ENCODE peak calls at places on chromosomes 1 and 21, in ten cellular contexts. N is activated CD4-positive, alpha-beta T cell treated with anti-CD3 and anti-CD28 coated beads, Interleukin-2, amount 50 U/mL, for 24 hours; K is nephron progenitor cell; W is non-pigmented ciliary epithelial cell; P is GM10248; M is NCI-H748 treated with DMSO at 0.1 percent for 48 hours; R is CD8-positive, alpha-beta T cell; D is A673; Y is activated T-cell treated with anti-CD3 and anti-CD28 coated beads for 1 hour; C is C1 segment of cervical spinal cord. V is an unnamed sample.

GRCh38 chr1:93042134-93042821 is 36.8 kb upstream of the MTF2 start:
- DNase-seq in N (peak), K (no peak), W (no peak), P (peak), M (no peak), R (no peak), D (no peak), Y (no peak), C (no peak), V (no peak)

GRCh38 chr1:216523449-216524190 is 100.4 kb upstream of the USH2A start:
- DNase-seq in N (no peak), K (no peak), W (no peak), P (no peak), M (no peak), R (no peak), D (no peak), Y (no peak), C (no peak), V (no peak)

GRCh38 chr1:205061665-205062069 is 18.7 kb downstream of the CNTN2 start:
- DNase-seq in N (peak), K (peak), W (no peak), P (peak), M (peak), R (peak), D (peak), Y (peak), C (peak), V (peak)

GRCh38 chr1:202007703-202008489 is 2.5 kb upstream of the ELF3 start:
- DNase-seq in N (no peak), K (no peak), W (no peak), P (no peak), M (no peak), R (no peak), D (no peak), Y (no peak), C (no peak), V (peak)

GRCh38 chr1:31978853-31979400 is 34.7 kb upstream of the KHDRBS1 start:
- DNase-seq in N (no peak), K (no peak), W (no peak), P (no peak), M (no peak), R (no peak), D (no peak), Y (no peak), C (no peak), V (no peak)

GRCh38 chr1:27087371-27087941 is 67.5 kb downstream of the SLC9A1 start:
- DNase-seq in N (no peak), K (no peak), W (no peak), P (no peak), M (no peak), R (no peak), D (no peak), Y (no peak), C (no peak), V (no peak)

GRCh38 chr21:19853709-19854575 is 1144.3 kb upstream of the NCAM2 start:
- DNase-seq in N (no peak), K (peak), W (no peak), P (no peak), M (peak), R (no peak), D (peak), Y (no peak), C (no peak), V (no peak)

GRCh38 chr1:212586429-212587303 is 21.9 kb upstream of the ATF3 start:
- DNase-seq in N (no peak), K (no peak), W (no peak), P (peak), M (no peak), R (no peak), D (no peak), Y (no peak), C (no peak), V (no peak)

GRCh38 chr1:219761208-219761860 is 148.4 kb upstream of the ZC3H11B start:
- DNase-seq in N (no peak), K (no peak), W (no peak), P (no peak), M (no peak), R (no peak), D (no peak), Y (no peak), C (no peak), V (no peak)

GRCh38 chr1:55035904-55036303 is 3.4 kb upstream of the PCSK9 start:
- DNase-seq in N (no peak), K (no peak), W (no peak), P (no peak), M (no peak), R (no peak), D (no peak), Y (no peak), C (no peak), V (no peak)

GRCh38 chr1:244678687-244679086 is 25.8 kb downstream of the DESI2 start:
- DNase-seq in N (no peak), K (no peak), W (no peak), P (no peak), M (no peak), R (no peak), D (no peak), Y (no peak), C (no peak), V (no peak)

GRCh38 chr1:60978421-60979357 is 103.7 kb upstream of the NFIA start:
- DNase-seq in N (no peak), K (no peak), W (no peak), P (peak), M (peak), R (peak), D (peak), Y (no peak), C (no peak), V (no peak)

GRCh38 chr1:116881879-116882520 is 27.7 kb upstream of the PTGFRN start:
- DNase-seq in N (no peak), K (peak), W (peak), P (peak), M (no peak), R (no peak), D (peak), Y (no peak), C (no peak), V (no peak)

GRCh38 chr1:25666437-25666836 is 49.8 kb downstream of the MAN1C1 start:
- DNase-seq in N (no peak), K (no peak), W (no peak), P (no peak), M (no peak), R (no peak), D (no peak), Y (no peak), C (no peak), V (no peak)

GRCh38 chr1:19582318-19582717 is 61.8 kb upstream of the NBL1 start:
- DNase-seq in N (peak), K (peak), W (no peak), P (peak), M (no peak), R (peak), D (peak), Y (peak), C (peak), V (no peak)

GRCh38 chr21:39720126-39720778 is 24.7 kb upstream of the IGSF5 start:
- DNase-seq in N (no peak), K (no peak), W (no peak), P (no peak), M (no peak), R (no peak), D (no peak), Y (no peak), C (no peak), V (no peak)

GRCh38 chr1:47434051-47434842 is 3.6 kb upstream of the FOXD2 start:
- DNase-seq in N (no peak), K (peak), W (no peak), P (no peak), M (no peak), R (no peak), D (peak), Y (no peak), C (peak), V (peak)